ENCODE peak calls at places on chromosomes 3 and 15, in seven cellular contexts. C is NCI-H345; R is NCI-H1417; J is CD4-positive, CD25-positive, alpha-beta regulatory T cell; U is MCF 10A; F is activated naive CD8-positive, alpha-beta T cell treated with anti-CD3 and anti-CD28 coated beads, Interleukin-2, amount 50 U/mL, for 16 hours; K is B cell. B is an unnamed sample.

GRCh38 chr15:99492275-99492674 is 73.5 kb upstream of the MEF2A start:
- DNase-seq in C (no peak), R (no peak), J (no peak), U (no peak), F (no peak), K (no peak), B (no peak)

GRCh38 chr3:190117995-190118394 is 2.7 kb downstream of the P3H2 start:
- DNase-seq in C (no peak), R (no peak), J (no peak), U (no peak), F (no peak), K (no peak), B (peak)

GRCh38 chr3:34213481-34213880 is 415.1 kb downstream of the PDCD6IP start:
- DNase-seq in C (peak), R (no peak), J (no peak), U (no peak), F (no peak), K (no peak), B (no peak)

GRCh38 chr3:168322941-168323340 is 227.2 kb upstream of the GOLIM4 start:
- DNase-seq in C (no peak), R (no peak), J (no peak), U (no peak), F (no peak), K (no peak), B (no peak)

GRCh38 chr3:19065027-19065426 is 83.3 kb upstream of the KCNH8 start:
- DNase-seq in C (peak), R (no peak), J (no peak), U (peak), F (no peak), K (no peak), B (no peak)

GRCh38 chr3:15330031-15330596 is 2.3 kb downstream of the SH3BP5 start:
- DNase-seq in C (no peak), R (no peak), J (no peak), U (peak), F (no peak), K (no peak), B (no peak)

GRCh38 chr3:59927061-59927460 is 877.2 kb upstream of the CFAP20DC start:
- DNase-seq in C (no peak), R (no peak), J (no peak), U (no peak), F (no peak), K (no peak), B (no peak)

GRCh38 chr15:68411735-68412134 is 20.2 kb downstream of the ITGA11 start:
- DNase-seq in C (no peak), R (no peak), J (no peak), U (no peak), F (no peak), K (peak), B (no peak)

GRCh38 chr3:96814581-96815567 is at the start of gene EPHA6:
- DNase-seq in C (no peak), R (no peak), J (no peak), U (no peak), F (no peak), K (no peak), B (no peak)

GRCh38 chr3:71102111-71103039 is 481.2 kb downstream of the FOXP1 start:
- DNase-seq in C (no peak), R (no peak), J (no peak), U (peak), F (no peak), K (no peak), B (peak)

GRCh38 chr3:182713743-182714517 is 79.4 kb upstream of the ATP11B start:
- DNase-seq in C (peak), R (peak), J (no peak), U (peak), F (no peak), K (no peak), B (peak)

GRCh38 chr15:32919749-32920414 is 202.1 kb downstream of the GREM1 start:
- DNase-seq in C (peak), R (peak), J (no peak), U (peak), F (no peak), K (no peak), B (peak)

GRCh38 chr3:11386413-11387155 is 114.4 kb downstream of the ATG7 start:
- DNase-seq in C (no peak), R (no peak), J (no peak), U (no peak), F (no peak), K (no peak), B (no peak)

GRCh38 chr15:80208758-80209734 is 43.0 kb downstream of the CTXND1 start:
- DNase-seq in C (no peak), R (no peak), J (no peak), U (no peak), F (no peak), K (no peak), B (no peak)

GRCh38 chr3:25635038-25635437 is 29.7 kb downstream of the TOP2B start:
- DNase-seq in C (no peak), R (no peak), J (no peak), U (no peak), F (no peak), K (no peak), B (no peak)

GRCh38 chr15:55649058-55649423 is 60.9 kb upstream of the PYGO1 start:
- DNase-seq in C (no peak), R (no peak), J (no peak), U (no peak), F (no peak), K (no peak), B (peak)